ENCODE peak calls at places on chromosomes 5 and 9, in six cellular contexts. L, F, P, G, B and K are unnamed samples.

GRCh38 chr5:178115835-178116405 is 2.6 kb downstream of the N4BP3 start:
- DNase-seq in L (no peak), F (peak; percentile 69), P (no peak), G (no peak), B (no peak), K (peak; percentile 74)

GRCh38 chr5:17014686-17015085 is 78.6 kb upstream of the MYO10 start:
- DNase-seq in L (no peak), F (no peak), P (no peak), G (no peak), B (no peak), K (no peak)

GRCh38 chr9:127977877-127978647 is 2.7 kb downstream of the EEIG1 start:
- DNase-seq in L (no peak), F (no peak), P (peak; percentile 80), G (peak; percentile 82), B (no peak), K (no peak)

GRCh38 chr9:72592501-72593403 is 71.3 kb downstream of the TMC1 start:
- DNase-seq in L (no peak), F (peak; percentile 41), P (peak; percentile 72), G (peak; percentile 72), B (peak; percentile 43), K (peak; percentile 50)

GRCh38 chr5:128919542-128919941 is 45.7 kb upstream of the SLC27A6 start:
- DNase-seq in L (no peak), F (no peak), P (no peak), G (no peak), B (no peak), K (no peak)

GRCh38 chr9:110309661-110310060 is 28.0 kb downstream of the TXNDC8 start:
- DNase-seq in L (no peak), F (no peak), P (no peak), G (no peak), B (no peak), K (no peak)

GRCh38 chr9:2465921-2466460 is 155.6 kb upstream of the VLDLR start:
- DNase-seq in L (no peak), F (no peak), P (peak; percentile 20), G (no peak), B (peak; percentile 73), K (no peak)

GRCh38 chr9:114080773-114081440 is 2.8 kb upstream of the AMBP start:
- DNase-seq in L (no peak), F (peak; percentile 8), P (no peak), G (no peak), B (no peak), K (no peak)

GRCh38 chr9:112719696-112720095 is 1.8 kb upstream of the INIP start:
- DNase-seq in L (no peak), F (no peak), P (peak; percentile 10), G (no peak), B (no peak), K (no peak)
- H4K91ac ChIP-seq in L (no peak overlapping the region), F (no peak overlapping the region), P (no peak overlapping the region), G (no peak overlapping the region), B (no peak overlapping the region), K (no peak overlapping the region)

DNA sequence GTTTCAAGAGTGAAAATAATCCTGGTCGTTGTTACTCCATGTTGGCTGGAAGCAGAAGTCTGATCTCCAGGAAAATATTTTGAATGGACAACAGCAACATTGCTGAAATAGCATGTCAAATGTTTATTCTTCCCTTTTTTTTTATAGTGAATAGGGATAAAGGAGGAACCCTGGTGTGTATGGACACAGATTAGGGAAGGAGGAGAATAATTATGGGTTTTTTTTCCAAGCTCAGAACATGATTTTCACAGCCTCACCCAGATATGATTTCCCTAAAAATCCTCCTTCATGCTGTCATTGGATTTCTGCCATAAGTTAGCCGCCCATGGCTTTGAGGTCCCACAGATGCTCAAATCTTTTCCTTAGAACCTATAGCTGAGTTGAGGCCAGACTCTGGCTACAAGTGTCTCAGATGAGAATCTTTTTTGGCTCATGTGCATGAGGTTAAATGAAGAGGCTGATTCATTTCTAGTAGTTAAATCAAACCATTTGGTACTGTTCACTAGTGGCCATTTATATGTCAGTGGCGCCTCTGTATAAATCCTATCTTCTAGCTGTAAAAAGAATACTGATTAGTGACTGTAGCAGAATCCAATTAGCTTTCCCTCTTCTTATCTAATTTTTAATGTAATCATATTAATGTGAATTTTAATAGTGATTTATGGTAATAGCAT is 65.5 kb upstream of the LIFR start:
- DNase-seq in L (no peak), F (no peak), P (no peak), G (no peak), B (no peak), K (no peak)
- H4K8ac ChIP-seq in L (no peak overlapping the region), F (no peak overlapping the region), P (no peak overlapping the region), G (no peak overlapping the region), B (no peak overlapping the region), K (no peak overlapping the region)

GRCh38 chr9:133455936-133456335 is 3.8 kb upstream of the CACFD1 start:
- DNase-seq in L (no peak), F (no peak), P (no peak), G (no peak), B (no peak), K (no peak)

GRCh38 chr9:133456409-133456808 is 3.4 kb upstream of the CACFD1 start:
- DNase-seq in L (no peak), F (no peak), P (no peak), G (no peak), B (no peak), K (no peak)

GRCh38 chr9:133457233-133457632 is 2.5 kb upstream of the CACFD1 start:
- DNase-seq in L (no peak), F (peak; percentile 69), P (no peak), G (no peak), B (no peak), K (no peak)

GRCh38 chr9:133458643-133459312 is 1.0 kb upstream of the CACFD1 start:
- DNase-seq in L (no peak), F (no peak), P (no peak), G (no peak), B (no peak), K (no peak)

GRCh38 chr9:133457748-133458147 is 2.0 kb upstream of the CACFD1 start:
- DNase-seq in L (no peak), F (no peak), P (no peak), G (no peak), B (no peak), K (no peak)
- H3K27ac ChIP-seq in L (no peak overlapping the region), F (no peak overlapping the region), P (no peak overlapping the region), G (no peak overlapping the region), B (no peak overlapping the region), K (no peak overlapping the region)

GRCh38 chr5:44246986-44247385 is 142.2 kb downstream of the FGF10 start:
- DNase-seq in L (no peak), F (no peak), P (no peak), G (peak; percentile 17), B (peak; percentile 4), K (no peak)
- H4K91ac ChIP-seq in L (no peak overlapping the region), F (no peak overlapping the region), P (no peak overlapping the region), G (no peak overlapping the region), B (no peak overlapping the region), K (no peak overlapping the region)

GRCh38 chr5:80695666-80696065 is 40.9 kb upstream of the DHFR start:
- DNase-seq in L (no peak), F (no peak), P (no peak), G (no peak), B (no peak), K (no peak)

GRCh38 chr5:80701597-80701996 is 46.8 kb upstream of the DHFR start:
- DNase-seq in L (no peak), F (no peak), P (no peak), G (no peak), B (no peak), K (no peak)

GRCh38 chr5:80698369-80698768 is 43.6 kb upstream of the DHFR start:
- DNase-seq in L (no peak), F (no peak), P (no peak), G (no peak), B (no peak), K (no peak)

GRCh38 chr5:80697100-80697499 is 42.3 kb upstream of the DHFR start:
- DNase-seq in L (no peak), F (no peak), P (no peak), G (no peak), B (no peak), K (no peak)

GRCh38 chr5:80696450-80696849 is 41.7 kb upstream of the DHFR start:
- DNase-seq in L (no peak), F (no peak), P (no peak), G (no peak), B (no peak), K (no peak)
- H4K8ac ChIP-seq in L (no peak overlapping the region), F (no peak overlapping the region), P (no peak overlapping the region), G (no peak overlapping the region), B (no peak overlapping the region), K (no peak overlapping the region)